ENCODE peak calls at places on chromosomes 5 and 9, in four cellular contexts. Y is MM.1S; R is stimulated activated CD8-positive, alpha-beta memory T cell treated with anti-CD3 and anti-CD28 coated beads, Interleukin-7, amount 100 ng/mL, for 24 hours; M is activated naive CD8-positive, alpha-beta T cell treated with anti-CD3 and anti-CD28 coated beads for 36 hours. U is an unnamed sample.

GRCh38 chr9:3708751-3709150 is 182.9 kb upstream of the RFX3 start:
- DNase-seq in R (no peak), Y (no peak), M (no peak), U (no peak)

GRCh38 chr9:93701494-93702218 is 125.3 kb downstream of the PHF2 start:
- DNase-seq in R (no peak), M (no peak), Y (no peak), U (no peak)

GRCh38 chr9:35798658-35799366 is 7.4 kb downstream of the NPR2 start:
- DNase-seq in M (no peak), Y (peak; percentile 43), R (no peak), U (peak; percentile 53)

GRCh38 chr5:17228833-17229291 is 11.4 kb downstream of the BASP1 start:
- DNase-seq in R (no peak), M (no peak), Y (no peak), U (peak; percentile 54)

GRCh38 chr5:67065237-67065636 is 131.4 kb downstream of the CD180 start:
- DNase-seq in R (no peak), M (peak; percentile 1), Y (peak; percentile 91), U (no peak)

GRCh38 chr5:59799668-59800374 is 93.7 kb downstream of the PDE4D start:
- DNase-seq in M (no peak), Y (peak; percentile 70), R (no peak), U (no peak)

GRCh38 chr5:175711472-175712312 is 53.8 kb downstream of the HRH2 start:
- DNase-seq in Y (no peak), R (no peak), M (no peak), U (no peak)

GRCh38 chr9:126327016-126327749 is 554 bp downstream of the MVB12B start:
- DNase-seq in Y (peak; percentile 15), M (peak; percentile 44), R (no peak), U (no peak)

GRCh38 chr5:75320341-75320740 is 16.7 kb upstream of the HMGCR start:
- DNase-seq in R (no peak), M (no peak), Y (no peak), U (no peak)

GRCh38 chr9:6641961-6642360 is 3.6 kb downstream of the GLDC start:
- DNase-seq in R (no peak), M (no peak), Y (no peak), U (peak; percentile 15)

GRCh38 chr5:39024005-39024404 is 50.2 kb downstream of the RICTOR start:
- DNase-seq in Y (no peak), M (no peak), R (no peak), U (no peak)

GRCh38 chr9:5698810-5699556 is 70.1 kb downstream of the RIC1 start:
- DNase-seq in R (no peak), M (no peak), Y (no peak), U (no peak)

GRCh38 chr9:97956365-97956764 is 18.4 kb upstream of the HEMGN start:
- DNase-seq in R (no peak), Y (no peak), M (no peak), U (peak; percentile 48)

GRCh38 chr5:74028406-74028805 is 402.4 kb downstream of the ARHGEF28 start:
- DNase-seq in M (no peak), R (no peak), Y (no peak), U (no peak)

GRCh38 chr5:5480481-5481111 is 58.1 kb downstream of the ICE1 start:
- DNase-seq in R (no peak), Y (peak; percentile 15), M (no peak), U (no peak)

GRCh38 chr9:128910906-128911305 is 9.9 kb upstream of the PHYHD1 start:
- DNase-seq in Y (no peak), M (no peak), R (no peak), U (peak; percentile 29)

GRCh38 chr5:31833005-31833404 is 194.1 kb downstream of the PDZD2 start:
- DNase-seq in R (no peak), Y (no peak), M (no peak), U (no peak)

GRCh38 chr5:145104106-145104505 is 731.0 kb downstream of the PRELID2 start:
- DNase-seq in R (no peak), Y (no peak), M (no peak), U (peak; percentile 60)

GRCh38 chr5:122358382-122358990 is 46.4 kb downstream of the SNCAIP start:
- DNase-seq in R (no peak), M (no peak), Y (no peak), U (no peak)

GRCh38 chr5:54449923-54450322 is 5.6 kb upstream of the HSPB3 start:
- DNase-seq in Y (no peak), M (no peak), R (no peak), U (peak; percentile 36)

GRCh38 chr5:11385901-11386293 is 518.3 kb downstream of the CTNND2 start:
- DNase-seq in Y (no peak), M (no peak), R (no peak), U (peak; percentile 31)

GRCh38 chr5:83374547-83374946 is 97.0 kb upstream of the VCAN start:
- DNase-seq in M (no peak), R (no peak), Y (no peak), U (no peak)

GRCh38 chr9:108534741-108535140 is 321.0 kb downstream of the ACTL7B start:
- DNase-seq in M (no peak), Y (no peak), R (no peak), U (peak; percentile 96)

U was measured in osteoblast.